ENCODE peak calls at places on chromosomes 13 and 19, in ten cellular contexts. One of them, this sample, is unnamed.

GRCh38 chr19:49425922-49426592 is 869 bp downstream of the GFY start:
- DNase-seq in DND-41: no peak
- DNase-seq in AG09309: no peak
- DNase-seq in H54: no peak
- DNase-seq in colonic mucosa: no peak
- DNase-seq in activated CD4-positive, alpha-beta T cell treated with anti-CD3 and anti-CD28 coated beads for 24 hours: peak
- DNase-seq in Calu3: peak
- DNase-seq in neural crest cell: no peak
- DNase-seq in fibroblast of pulmonary artery: no peak
- DNase-seq in MCF 10A: no peak
- DNase-seq in this sample: no peak

GRCh38 chr19:16609511-16609910 is 18.5 kb downstream of the MED26 start:
- DNase-seq in DND-41: no peak
- DNase-seq in AG09309: no peak
- DNase-seq in H54: no peak
- DNase-seq in colonic mucosa: no peak
- DNase-seq in activated CD4-positive, alpha-beta T cell treated with anti-CD3 and anti-CD28 coated beads for 24 hours: no peak
- DNase-seq in Calu3: no peak
- DNase-seq in neural crest cell: no peak
- DNase-seq in fibroblast of pulmonary artery: no peak
- DNase-seq in MCF 10A: no peak
- DNase-seq in this sample: no peak

GRCh38 chr19:48795055-48795854 is 15.6 kb downstream of the BCAT2 start:
- DNase-seq in DND-41: peak
- DNase-seq in AG09309: peak
- DNase-seq in H54: peak
- DNase-seq in colonic mucosa: peak
- DNase-seq in activated CD4-positive, alpha-beta T cell treated with anti-CD3 and anti-CD28 coated beads for 24 hours: peak
- DNase-seq in Calu3: peak
- DNase-seq in neural crest cell: peak
- DNase-seq in fibroblast of pulmonary artery: peak
- DNase-seq in MCF 10A: peak
- DNase-seq in this sample: peak

GRCh38 chr19:54178581-54179261 is 5.8 kb upstream of the TMC4 start:
- DNase-seq in DND-41: peak
- DNase-seq in AG09309: no peak
- DNase-seq in H54: no peak
- DNase-seq in colonic mucosa: peak
- DNase-seq in activated CD4-positive, alpha-beta T cell treated with anti-CD3 and anti-CD28 coated beads for 24 hours: no peak
- DNase-seq in Calu3: no peak
- DNase-seq in neural crest cell: no peak
- DNase-seq in fibroblast of pulmonary artery: no peak
- DNase-seq in MCF 10A: no peak
- DNase-seq in this sample: no peak

GRCh38 chr13:75299913-75300862 is 181.8 kb downstream of the TBC1D4 start:
- DNase-seq in DND-41: no peak
- DNase-seq in AG09309: no peak
- DNase-seq in H54: no peak
- DNase-seq in colonic mucosa: no peak
- DNase-seq in activated CD4-positive, alpha-beta T cell treated with anti-CD3 and anti-CD28 coated beads for 24 hours: no peak
- DNase-seq in Calu3: no peak
- DNase-seq in neural crest cell: no peak
- DNase-seq in fibroblast of pulmonary artery: peak
- DNase-seq in MCF 10A: peak
- DNase-seq in this sample: no peak

GRCh38 chr19:39745645-39746044 is 7.8 kb upstream of the CLC start:
- DNase-seq in DND-41: no peak
- DNase-seq in AG09309: no peak
- DNase-seq in H54: no peak
- DNase-seq in colonic mucosa: no peak
- DNase-seq in activated CD4-positive, alpha-beta T cell treated with anti-CD3 and anti-CD28 coated beads for 24 hours: no peak
- DNase-seq in Calu3: no peak
- DNase-seq in neural crest cell: no peak
- DNase-seq in fibroblast of pulmonary artery: no peak
- DNase-seq in MCF 10A: no peak
- DNase-seq in this sample: no peak

GRCh38 chr19:35757231-35757748 is 461 bp upstream of the HSPB6 start:
- DNase-seq in DND-41: no peak
- DNase-seq in AG09309: peak
- DNase-seq in H54: peak
- DNase-seq in colonic mucosa: peak
- DNase-seq in activated CD4-positive, alpha-beta T cell treated with anti-CD3 and anti-CD28 coated beads for 24 hours: no peak
- DNase-seq in Calu3: peak
- DNase-seq in neural crest cell: no peak
- DNase-seq in fibroblast of pulmonary artery: peak
- DNase-seq in MCF 10A: no peak
- DNase-seq in this sample: peak

GRCh38 chr13:40130871-40131636 is 475.6 kb downstream of the COG6 start:
- DNase-seq in DND-41: no peak
- DNase-seq in AG09309: no peak
- DNase-seq in H54: peak
- DNase-seq in colonic mucosa: no peak
- DNase-seq in activated CD4-positive, alpha-beta T cell treated with anti-CD3 and anti-CD28 coated beads for 24 hours: no peak
- DNase-seq in Calu3: no peak
- DNase-seq in neural crest cell: no peak
- DNase-seq in fibroblast of pulmonary artery: peak
- DNase-seq in MCF 10A: peak
- DNase-seq in this sample: no peak

GRCh38 chr19:49327878-49328544 is 3.0 kb upstream of the SLC6A16 start:
- DNase-seq in DND-41: peak
- DNase-seq in AG09309: no peak
- DNase-seq in H54: no peak
- DNase-seq in colonic mucosa: peak
- DNase-seq in activated CD4-positive, alpha-beta T cell treated with anti-CD3 and anti-CD28 coated beads for 24 hours: no peak
- DNase-seq in Calu3: peak
- DNase-seq in neural crest cell: no peak
- DNase-seq in fibroblast of pulmonary artery: peak
- DNase-seq in MCF 10A: peak
- DNase-seq in this sample: no peak

GRCh38 chr19:17632577-17632976 is 55.6 kb downstream of the UNC13A start:
- DNase-seq in DND-41: no peak
- DNase-seq in AG09309: no peak
- DNase-seq in H54: no peak
- DNase-seq in colonic mucosa: no peak
- DNase-seq in activated CD4-positive, alpha-beta T cell treated with anti-CD3 and anti-CD28 coated beads for 24 hours: no peak
- DNase-seq in Calu3: no peak
- DNase-seq in neural crest cell: no peak
- DNase-seq in fibroblast of pulmonary artery: no peak
- DNase-seq in MCF 10A: no peak
- DNase-seq in this sample: no peak

GRCh38 chr13:46480131-46480530 is 72.8 kb upstream of the LRCH1 start:
- DNase-seq in DND-41: no peak
- DNase-seq in AG09309: no peak
- DNase-seq in H54: no peak
- DNase-seq in colonic mucosa: no peak
- DNase-seq in activated CD4-positive, alpha-beta T cell treated with anti-CD3 and anti-CD28 coated beads for 24 hours: no peak
- DNase-seq in Calu3: no peak
- DNase-seq in neural crest cell: no peak
- DNase-seq in fibroblast of pulmonary artery: no peak
- DNase-seq in MCF 10A: no peak
- DNase-seq in this sample: no peak

GRCh38 chr13:32881074-32881791 is 135.0 kb upstream of the KL start:
- DNase-seq in DND-41: no peak
- DNase-seq in AG09309: peak
- DNase-seq in H54: no peak
- DNase-seq in colonic mucosa: no peak
- DNase-seq in activated CD4-positive, alpha-beta T cell treated with anti-CD3 and anti-CD28 coated beads for 24 hours: no peak
- DNase-seq in Calu3: no peak
- DNase-seq in neural crest cell: no peak
- DNase-seq in fibroblast of pulmonary artery: peak
- DNase-seq in MCF 10A: peak
- DNase-seq in this sample: no peak

GRCh38 chr19:12636631-12637030 is 25.9 kb downstream of the ZNF791 start:
- DNase-seq in DND-41: no peak
- DNase-seq in AG09309: no peak
- DNase-seq in H54: no peak
- DNase-seq in colonic mucosa: no peak
- DNase-seq in activated CD4-positive, alpha-beta T cell treated with anti-CD3 and anti-CD28 coated beads for 24 hours: no peak
- DNase-seq in Calu3: no peak
- DNase-seq in neural crest cell: no peak
- DNase-seq in fibroblast of pulmonary artery: no peak
- DNase-seq in MCF 10A: no peak
- DNase-seq in this sample: no peak

GRCh38 chr19:34596115-34596514 is 80.8 kb downstream of the SCGB2B2 start:
- DNase-seq in DND-41: no peak
- DNase-seq in AG09309: no peak
- DNase-seq in H54: no peak
- DNase-seq in colonic mucosa: no peak
- DNase-seq in activated CD4-positive, alpha-beta T cell treated with anti-CD3 and anti-CD28 coated beads for 24 hours: no peak
- DNase-seq in Calu3: no peak
- DNase-seq in neural crest cell: no peak
- DNase-seq in fibroblast of pulmonary artery: no peak
- DNase-seq in MCF 10A: no peak
- DNase-seq in this sample: no peak

GRCh38 chr19:4474504-4475136 is 2.5 kb downstream of the HDGFL2 start:
- DNase-seq in DND-41: peak
- DNase-seq in AG09309: no peak
- DNase-seq in H54: peak
- DNase-seq in colonic mucosa: no peak
- DNase-seq in activated CD4-positive, alpha-beta T cell treated with anti-CD3 and anti-CD28 coated beads for 24 hours: no peak
- DNase-seq in Calu3: no peak
- DNase-seq in neural crest cell: peak
- DNase-seq in fibroblast of pulmonary artery: peak
- DNase-seq in MCF 10A: no peak
- DNase-seq in this sample: no peak

GRCh38 chr19:8161135-8161646 is 11.8 kb upstream of the FBN3 start:
- DNase-seq in DND-41: peak
- DNase-seq in AG09309: no peak
- DNase-seq in H54: no peak
- DNase-seq in colonic mucosa: no peak
- DNase-seq in activated CD4-positive, alpha-beta T cell treated with anti-CD3 and anti-CD28 coated beads for 24 hours: no peak
- DNase-seq in Calu3: no peak
- DNase-seq in neural crest cell: no peak
- DNase-seq in fibroblast of pulmonary artery: peak
- DNase-seq in MCF 10A: no peak
- DNase-seq in this sample: no peak

GRCh38 chr13:111790621-111791020 is 276.3 kb upstream of the SOX1 start:
- DNase-seq in DND-41: no peak
- DNase-seq in AG09309: no peak
- DNase-seq in H54: no peak
- DNase-seq in colonic mucosa: no peak
- DNase-seq in activated CD4-positive, alpha-beta T cell treated with anti-CD3 and anti-CD28 coated beads for 24 hours: no peak
- DNase-seq in Calu3: no peak
- DNase-seq in neural crest cell: no peak
- DNase-seq in fibroblast of pulmonary artery: no peak
- DNase-seq in MCF 10A: no peak
- DNase-seq in this sample: no peak

GRCh38 chr13:73767191-73767741 is 366.9 kb downstream of the KLF12 start:
- DNase-seq in DND-41: no peak
- DNase-seq in AG09309: no peak
- DNase-seq in H54: no peak
- DNase-seq in colonic mucosa: no peak
- DNase-seq in activated CD4-positive, alpha-beta T cell treated with anti-CD3 and anti-CD28 coated beads for 24 hours: no peak
- DNase-seq in Calu3: no peak
- DNase-seq in neural crest cell: no peak
- DNase-seq in fibroblast of pulmonary artery: no peak
- DNase-seq in MCF 10A: no peak
- DNase-seq in this sample: no peak

GRCh38 chr13:111302045-111302722 is 18.3 kb upstream of the TEX29 start:
- DNase-seq in DND-41: no peak
- DNase-seq in AG09309: no peak
- DNase-seq in H54: no peak
- DNase-seq in colonic mucosa: no peak
- DNase-seq in activated CD4-positive, alpha-beta T cell treated with anti-CD3 and anti-CD28 coated beads for 24 hours: no peak
- DNase-seq in Calu3: no peak
- DNase-seq in neural crest cell: no peak
- DNase-seq in fibroblast of pulmonary artery: no peak
- DNase-seq in MCF 10A: no peak
- DNase-seq in this sample: no peak

GRCh38 chr19:58406818-58407657 is 1.4 kb upstream of the ZNF584 start:
- DNase-seq in DND-41: no peak
- DNase-seq in AG09309: no peak
- DNase-seq in H54: no peak
- DNase-seq in colonic mucosa: no peak
- DNase-seq in activated CD4-positive, alpha-beta T cell treated with anti-CD3 and anti-CD28 coated beads for 24 hours: no peak
- DNase-seq in Calu3: peak
- DNase-seq in neural crest cell: no peak
- DNase-seq in fibroblast of pulmonary artery: no peak
- DNase-seq in MCF 10A: no peak
- DNase-seq in this sample: no peak

GRCh38 chr19:53190253-53190652 is 2.9 kb downstream of the ZNF665 start:
- DNase-seq in DND-41: no peak
- DNase-seq in AG09309: no peak
- DNase-seq in H54: no peak
- DNase-seq in colonic mucosa: no peak
- DNase-seq in activated CD4-positive, alpha-beta T cell treated with anti-CD3 and anti-CD28 coated beads for 24 hours: no peak
- DNase-seq in Calu3: no peak
- DNase-seq in neural crest cell: no peak
- DNase-seq in fibroblast of pulmonary artery: no peak
- DNase-seq in MCF 10A: no peak
- DNase-seq in this sample: no peak

GRCh38 chr13:113184568-113185440 is 23.7 kb downstream of the PCID2 start:
- DNase-seq in DND-41: peak
- DNase-seq in AG09309: no peak
- DNase-seq in H54: no peak
- DNase-seq in colonic mucosa: no peak
- DNase-seq in activated CD4-positive, alpha-beta T cell treated with anti-CD3 and anti-CD28 coated beads for 24 hours: no peak
- DNase-seq in Calu3: no peak
- DNase-seq in neural crest cell: no peak
- DNase-seq in fibroblast of pulmonary artery: no peak
- DNase-seq in MCF 10A: no peak
- DNase-seq in this sample: no peak

GRCh38 chr19:58054792-58055482 is 4.1 kb upstream of the ZNF135 start:
- DNase-seq in DND-41: no peak
- DNase-seq in AG09309: no peak
- DNase-seq in H54: no peak
- DNase-seq in colonic mucosa: no peak
- DNase-seq in activated CD4-positive, alpha-beta T cell treated with anti-CD3 and anti-CD28 coated beads for 24 hours: no peak
- DNase-seq in Calu3: no peak
- DNase-seq in neural crest cell: no peak
- DNase-seq in fibroblast of pulmonary artery: peak
- DNase-seq in MCF 10A: no peak
- DNase-seq in this sample: no peak

GRCh38 chr19:58553799-58554493 is 959 bp downstream of the CHMP2A start:
- DNase-seq in DND-41: no peak
- DNase-seq in AG09309: no peak
- DNase-seq in H54: no peak
- DNase-seq in colonic mucosa: no peak
- DNase-seq in activated CD4-positive, alpha-beta T cell treated with anti-CD3 and anti-CD28 coated beads for 24 hours: no peak
- DNase-seq in Calu3: no peak
- DNase-seq in neural crest cell: peak
- DNase-seq in fibroblast of pulmonary artery: no peak
- DNase-seq in MCF 10A: no peak
- DNase-seq in this sample: no peak

GRCh38 chr13:23673354-23673753 is 103.1 kb downstream of the TNFRSF19 start:
- DNase-seq in DND-41: no peak
- DNase-seq in AG09309: peak
- DNase-seq in H54: no peak
- DNase-seq in colonic mucosa: no peak
- DNase-seq in activated CD4-positive, alpha-beta T cell treated with anti-CD3 and anti-CD28 coated beads for 24 hours: no peak
- DNase-seq in Calu3: no peak
- DNase-seq in neural crest cell: no peak
- DNase-seq in fibroblast of pulmonary artery: peak
- DNase-seq in MCF 10A: peak
- DNase-seq in this sample: no peak

GRCh38 chr19:55809381-55810058 is 22.3 kb downstream of the NLRP11 start:
- DNase-seq in DND-41: peak
- DNase-seq in AG09309: peak
- DNase-seq in H54: peak
- DNase-seq in colonic mucosa: peak
- DNase-seq in activated CD4-positive, alpha-beta T cell treated with anti-CD3 and anti-CD28 coated beads for 24 hours: peak
- DNase-seq in Calu3: peak
- DNase-seq in neural crest cell: no peak
- DNase-seq in fibroblast of pulmonary artery: peak
- DNase-seq in MCF 10A: peak
- DNase-seq in this sample: peak

GRCh38 chr19:38949580-38950367 is 19.0 kb downstream of the MRPS12 start:
- DNase-seq in DND-41: no peak
- DNase-seq in AG09309: no peak
- DNase-seq in H54: no peak
- DNase-seq in colonic mucosa: peak
- DNase-seq in activated CD4-positive, alpha-beta T cell treated with anti-CD3 and anti-CD28 coated beads for 24 hours: peak
- DNase-seq in Calu3: peak
- DNase-seq in neural crest cell: peak
- DNase-seq in fibroblast of pulmonary artery: peak
- DNase-seq in MCF 10A: no peak
- DNase-seq in this sample: peak

GRCh38 chr19:16261584-16262370 is 62.8 kb upstream of the KLF2 start:
- DNase-seq in DND-41: no peak
- DNase-seq in AG09309: no peak
- DNase-seq in H54: no peak
- DNase-seq in colonic mucosa: no peak
- DNase-seq in activated CD4-positive, alpha-beta T cell treated with anti-CD3 and anti-CD28 coated beads for 24 hours: no peak
- DNase-seq in Calu3: no peak
- DNase-seq in neural crest cell: no peak
- DNase-seq in fibroblast of pulmonary artery: no peak
- DNase-seq in MCF 10A: no peak
- DNase-seq in this sample: no peak